ENCODE peak calls at places on chromosomes 16 and 17, in eight cellular contexts. C is body of pancreas, M is neural progenitor cell, H is MM.1S, T is stomach, F is IMR-90, B is HFFc6, I is AG09309. J is an unnamed sample.

GRCh38 chr17:58005728-58006562 is 1.1 kb downstream of the SRSF1 start:
- DNase-seq in F (no peak), C (no peak), H (no peak), M (no peak), I (no peak), B (no peak), T (no peak), J (no peak)

GRCh38 chr17:65514082-65514481 is 47.4 kb downstream of the AXIN2 start:
- DNase-seq in B (peak), H (no peak), M (no peak), I (no peak), T (no peak), C (no peak), F (peak), J (no peak)

GRCh38 chr17:68564415-68565111 is 36.6 kb downstream of the FAM20A start:
- DNase-seq in T (no peak), M (no peak), B (no peak), F (no peak), C (no peak), H (no peak), I (no peak), J (no peak)

GRCh38 chr17:73533127-73533526 is 111.1 kb downstream of the SDK2 start:
- DNase-seq in M (no peak), I (no peak), F (no peak), B (no peak), T (no peak), C (no peak), H (no peak), J (no peak)

GRCh38 chr17:7380321-7380720 is 568 bp upstream of the TNK1 start:
- DNase-seq in B (peak), C (peak), F (peak), I (peak), T (peak), M (no peak), H (no peak), J (peak)

GRCh38 chr17:32833076-32833475 is 43.8 kb downstream of the MYO1D start:
- DNase-seq in F (no peak), B (no peak), C (no peak), T (no peak), H (no peak), M (no peak), I (no peak), J (no peak)

GRCh38 chr16:12798846-12799245 is 4.8 kb downstream of the CPPED1 start:
- DNase-seq in M (no peak), C (no peak), B (no peak), I (no peak), H (no peak), T (no peak), F (no peak), J (no peak)

GRCh38 chr17:13127921-13128582 is 110.2 kb upstream of the ELAC2 start:
- DNase-seq in C (no peak), F (no peak), B (no peak), T (no peak), M (peak), I (no peak), H (no peak), J (no peak)

DNA sequence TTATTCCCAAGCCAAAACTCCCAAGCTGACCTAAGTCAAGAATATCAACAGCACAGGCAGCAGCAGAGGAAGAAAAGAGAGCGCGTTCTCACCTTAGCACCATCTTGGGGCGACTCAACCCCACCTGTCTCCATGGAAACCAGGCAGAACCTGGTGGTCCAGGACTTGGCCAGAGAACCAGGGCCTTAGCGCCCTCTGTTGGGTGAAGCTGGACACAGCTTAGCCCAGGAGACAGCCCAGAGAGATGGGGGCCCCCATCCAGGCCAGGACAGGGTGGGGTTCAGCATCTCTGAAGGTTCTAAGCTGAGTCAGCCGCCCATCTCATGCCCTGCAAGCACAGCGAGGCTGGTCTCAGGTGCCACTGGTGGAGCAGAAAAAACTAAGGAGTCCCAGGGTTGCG is 60.1 kb upstream of the TMEM132E start:
- DNase-seq in F (no peak), C (no peak), T (no peak), I (no peak), M (peak), B (no peak), H (peak), J (no peak)
- TF ChIP-seq CTCF in F (peak), C (peak), T (no peak), I (peak), M (peak), B (peak), H (peak), J (peak)

GRCh38 chr16:56532714-56533113 is 12.9 kb upstream of the BBS2 start:
- DNase-seq in F (no peak), T (no peak), C (no peak), B (no peak), M (no peak), I (no peak), H (no peak), J (no peak)

GRCh38 chr16:56538331-56538730 is 18.5 kb upstream of the BBS2 start:
- DNase-seq in C (no peak), B (no peak), F (no peak), I (no peak), T (no peak), H (no peak), M (no peak), J (no peak)

GRCh38 chr16:56530872-56531271 is 11.0 kb upstream of the BBS2 start:
- DNase-seq in F (no peak), H (no peak), T (no peak), C (no peak), B (no peak), I (no peak), M (no peak), J (no peak)

GRCh38 chr16:56539667-56540066 is 19.8 kb upstream of the BBS2 start:
- DNase-seq in F (no peak), H (no peak), B (no peak), M (no peak), C (no peak), I (no peak), T (no peak), J (no peak)

DNA sequence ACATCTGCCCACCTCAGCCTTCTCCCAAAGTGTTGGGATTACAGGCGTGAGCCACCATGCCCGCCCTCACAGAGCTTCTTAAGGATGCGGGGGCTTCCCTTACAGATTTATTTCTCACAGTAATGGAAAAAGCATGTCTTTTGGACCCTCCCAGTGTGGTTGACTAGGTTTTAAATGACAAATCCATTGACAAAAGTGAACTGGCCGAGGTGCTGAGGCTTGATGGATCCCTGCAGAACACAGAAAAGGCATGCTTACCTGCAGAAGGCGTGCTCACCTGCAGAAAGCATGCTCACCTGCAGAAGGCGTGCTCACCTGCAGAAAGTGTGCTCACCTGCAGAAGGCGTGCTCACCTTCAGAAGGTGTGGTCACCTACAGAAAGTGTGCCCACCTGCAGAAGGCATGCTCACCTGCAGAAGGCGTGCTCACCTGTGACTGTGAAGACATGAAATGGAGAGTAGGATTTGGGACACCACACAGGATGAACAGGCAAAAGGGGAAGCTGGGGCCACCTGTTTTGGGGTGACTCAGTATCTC is 15.1 kb upstream of the BBS2 start:
- DNase-seq in T (no peak), C (no peak), H (no peak), B (no peak), I (no peak), M (no peak), F (no peak), J (no peak)
- TF ChIP-seq CTCF in T (no peak), C (no peak), H (no peak), B (no peak), I (no peak), M (no peak), F (no peak), J (no peak)

DNA sequence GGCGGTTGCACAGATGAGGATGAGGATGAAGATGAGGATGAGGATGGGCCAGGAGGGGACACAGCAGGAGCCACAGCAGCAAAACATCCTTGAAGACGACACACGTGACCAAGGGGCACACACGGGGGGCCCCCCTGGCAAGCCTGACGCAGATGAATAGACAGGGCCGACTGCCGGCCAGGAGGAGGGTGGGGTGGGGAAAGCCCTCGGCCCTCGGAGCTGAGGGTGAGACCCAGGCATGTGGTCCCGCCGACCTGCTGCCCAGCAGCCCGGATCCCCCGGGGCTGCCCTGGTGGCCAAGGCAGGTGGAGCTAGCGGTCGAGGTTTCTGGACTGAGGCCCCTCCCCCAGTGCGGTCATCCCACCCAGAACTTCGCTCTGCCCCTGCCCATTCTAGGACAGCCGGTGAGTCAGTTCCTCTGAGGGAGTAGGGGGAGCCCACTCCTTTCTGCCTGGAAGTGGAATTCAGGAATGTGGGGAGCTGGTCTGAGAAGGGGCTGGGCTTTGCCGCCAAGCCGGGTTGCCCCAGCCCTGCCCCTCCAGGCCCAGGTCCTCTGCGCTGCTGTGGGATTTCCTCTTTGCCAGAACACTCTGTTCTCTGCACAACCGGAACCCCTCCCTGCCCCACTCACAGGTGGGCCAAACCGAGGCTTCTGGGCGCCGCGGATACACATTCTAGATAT is 9.9 kb downstream of the CYGB start:
- DNase-seq in H (no peak), F (peak), I (no peak), C (no peak), M (peak), T (peak), B (no peak), J (peak)
- TF ChIP-seq CTCF in H (no peak), F (no peak), I (peak), C (no peak), M (no peak), T (no peak), B (no peak), J (peak)

GRCh38 chr17:3798273-3799180 is 2.5 kb downstream of the ITGAE start:
- DNase-seq in H (no peak), C (no peak), F (no peak), B (no peak), M (no peak), T (no peak), I (no peak), J (no peak)
- TF ChIP-seq CTCF in H (no peak), C (no peak), F (no peak), B (no peak), M (no peak), T (no peak), I (no peak), J (no peak)

GRCh38 chr17:39194985-39195524 is 2.4 kb downstream of the CACNB1 start:
- DNase-seq in M (peak), B (no peak), H (no peak), I (no peak), C (no peak), F (no peak), T (no peak), J (no peak)

GRCh38 chr17:39193346-39193745 is 4.1 kb downstream of the CACNB1 start:
- DNase-seq in B (no peak), I (no peak), F (no peak), H (no peak), C (no peak), M (no peak), T (no peak), J (no peak)

GRCh38 chr17:39192901-39193300 is 4.6 kb downstream of the CACNB1 start:
- DNase-seq in M (no peak), F (no peak), B (no peak), T (no peak), H (no peak), C (no peak), I (no peak), J (no peak)

GRCh38 chr17:39195568-39196160 is 1.8 kb downstream of the CACNB1 start:
- DNase-seq in H (peak), M (no peak), T (no peak), B (no peak), I (no peak), F (no peak), C (no peak), J (no peak)

DNA sequence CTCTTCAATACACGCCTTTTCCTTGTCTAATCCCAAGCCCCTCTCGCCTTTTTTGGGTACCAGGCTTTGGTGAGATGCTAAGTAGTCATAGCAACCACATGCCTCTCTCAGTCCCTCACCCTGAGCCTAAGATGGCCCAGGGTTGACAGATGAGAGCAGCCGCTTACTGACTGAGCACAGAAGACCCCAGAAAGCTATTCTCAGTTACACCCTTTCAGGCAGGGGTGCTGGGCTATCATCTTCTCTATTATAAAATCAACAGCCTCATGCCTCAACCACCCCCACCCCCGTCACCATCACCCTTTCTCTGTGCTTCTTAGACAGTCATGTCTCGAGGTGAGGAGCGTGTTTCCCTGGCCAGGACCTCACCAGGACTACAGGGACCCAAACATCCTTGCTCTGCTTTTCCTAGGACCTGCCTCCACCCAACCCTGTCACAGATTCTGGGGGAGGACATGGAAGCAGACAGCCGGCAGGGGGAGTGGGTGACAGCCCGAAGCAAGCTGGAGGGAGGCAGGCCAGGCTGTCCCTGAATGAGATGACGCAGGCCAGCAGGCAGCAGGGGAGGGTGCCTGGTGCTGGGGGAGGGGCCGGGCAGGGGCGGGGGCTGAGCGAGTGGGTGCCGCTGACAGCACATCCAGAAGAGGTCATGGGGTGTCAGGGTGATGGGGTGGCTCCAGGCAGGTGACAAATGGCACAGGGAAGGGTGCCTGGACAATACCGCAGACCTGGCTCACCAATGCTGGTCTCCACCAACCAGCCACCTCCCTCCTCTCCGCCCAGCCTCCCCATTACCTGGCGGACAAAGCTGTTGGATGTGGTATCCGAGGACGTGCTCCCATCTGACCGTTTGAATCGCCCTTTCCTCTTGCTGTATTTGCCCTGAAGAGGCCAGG is 3.1 kb downstream of the CACNB1 start:
- DNase-seq in B (peak), I (no peak), C (no peak), T (no peak), H (no peak), F (peak), M (peak), J (peak)
- TF ChIP-seq CTCF in B (peak), I (peak), C (no peak), T (no peak), H (no peak), F (peak), M (peak), J (peak)

GRCh38 chr16:86042996-86043725 is 144.2 kb downstream of the IRF8 start:
- DNase-seq in B (no peak), C (no peak), F (no peak), T (no peak), I (no peak), H (no peak), M (no peak), J (no peak)

GRCh38 chr16:86044881-86045600 is 146.1 kb downstream of the IRF8 start:
- DNase-seq in H (peak), T (peak), M (no peak), C (no peak), F (no peak), I (no peak), B (no peak), J (no peak)

GRCh38 chr16:86045601-86045971 is 146.6 kb downstream of the IRF8 start:
- DNase-seq in C (no peak), H (no peak), I (no peak), B (no peak), T (no peak), F (no peak), M (no peak), J (no peak)

GRCh38 chr16:86046026-86046713 is 147.2 kb downstream of the IRF8 start:
- DNase-seq in F (no peak), B (no peak), C (no peak), T (no peak), H (no peak), I (no peak), M (no peak), J (no peak)

GRCh38 chr16:86044241-86044671 is 145.3 kb downstream of the IRF8 start:
- DNase-seq in I (no peak), F (peak), C (peak), T (peak), B (peak), M (peak), H (no peak), J (peak)
- TF ChIP-seq CTCF in I (peak), F (peak), C (no peak), T (peak), B (peak), M (peak), H (peak), J (peak)